ENCODE peak calls at places on chromosomes 4 and X, in five cellular contexts. D is endothelial cell of umbilical vein, K is GM13977, E is right atrium auricular region, T is AG09319. C is an unnamed sample.

GRCh38 chr4:76806336-76806735 is 91.6 kb downstream of the SOWAHB start:
- DNase-seq in T (no peak), K (no peak), D (no peak), E (no peak), C (no peak)

GRCh38 chr4:153218961-153219360 is 14.7 kb downstream of the TRIM2 start:
- DNase-seq in K (no peak), D (no peak), E (no peak), T (no peak), C (no peak)

GRCh38 chr4:56123051-56123450 is 174.3 kb downstream of the CEP135 start:
- DNase-seq in D (no peak), K (no peak), E (no peak), T (no peak), C (no peak)

GRCh38 chrX:10111364-10112148 is 45.2 kb upstream of the CLCN4 start:
- DNase-seq in E (no peak), K (peak; percentile 70), D (peak; percentile 17), T (no peak), C (peak; percentile 56)

GRCh38 chr4:190020790-190021717 is 6.0 kb downstream of the FRG2 start:
- DNase-seq in K (peak; percentile 45), D (no peak), T (no peak), E (no peak), C (peak; percentile 57)

GRCh38 chr4:162162672-162163071 is 1.1 kb downstream of the FSTL5 start:
- DNase-seq in E (no peak), D (no peak), T (no peak), K (no peak), C (no peak)

GRCh38 chrX:41468647-41469323 is 21.6 kb downstream of the NYX start:
- DNase-seq in D (no peak), E (no peak), K (no peak), T (no peak), C (no peak)

GRCh38 chr4:57193164-57193810 is 83.1 kb upstream of the IGFBP7 start:
- DNase-seq in E (no peak), D (no peak), K (no peak), T (no peak), C (no peak)

GRCh38 chr4:48914311-48914710 is 7.7 kb upstream of the OCIAD2 start:
- DNase-seq in T (no peak), K (no peak), E (no peak), D (no peak), C (no peak)

GRCh38 chr4:38565271-38566199 is 98.5 kb upstream of the KLF3 start:
- DNase-seq in E (no peak), D (no peak), T (peak; percentile 28), K (no peak), C (no peak)

GRCh38 chr4:636628-636950 is 11.2 kb downstream of the PDE6B start:
- DNase-seq in K (no peak), T (no peak), E (no peak), D (no peak), C (no peak)

GRCh38 chr4:52841707-52842456 is 20.2 kb upstream of the RASL11B start:
- DNase-seq in K (no peak), D (peak; percentile 3), E (no peak), T (no peak), C (no peak)

GRCh38 chrX:45266456-45266855 is 65.8 kb upstream of the DIPK2B start:
- DNase-seq in T (no peak), D (peak; percentile 24), E (no peak), K (no peak), C (no peak)

GRCh38 chr4:15695240-15695699 is 7.6 kb upstream of the BST1 start:
- DNase-seq in K (no peak), D (peak; percentile 43), E (no peak), T (peak; percentile 73), C (no peak)

GRCh38 chr4:86497131-86497530 is 97.0 kb upstream of the PTPN13 start:
- DNase-seq in T (no peak), E (no peak), K (no peak), D (no peak), C (no peak)

GRCh38 chrX:135384161-135384836 is 37.4 kb upstream of the SMIM10L2A start:
- DNase-seq in K (no peak), D (no peak), T (no peak), E (no peak), C (no peak)

GRCh38 chr4:111435986-111436744 is 709.1 kb upstream of the FAM241A start:
- DNase-seq in D (no peak), E (no peak), T (no peak), K (no peak), C (no peak)

GRCh38 chr4:145762719-145763118 is 82.8 kb downstream of the C4orf51 start:
- DNase-seq in D (no peak), K (no peak), E (no peak), T (no peak), C (no peak)

GRCh38 chrX:153669174-153669890 is 4.3 kb downstream of the PNCK start:
- DNase-seq in T (no peak), D (no peak), K (peak; percentile 76), E (no peak), C (peak; percentile 76)

GRCh38 chrX:13091111-13091765 is 46.8 kb upstream of the FAM9C start:
- DNase-seq in K (no peak), T (no peak), D (no peak), E (no peak), C (peak; percentile 9)

GRCh38 chr4:4216668-4217067 is 10.1 kb downstream of the OTOP1 start:
- DNase-seq in D (no peak), T (peak; percentile 5), E (no peak), K (no peak), C (no peak)

GRCh38 chrX:56564921-56565861 is 1.8 kb downstream of the UBQLN2 start:
- DNase-seq in D (no peak), E (no peak), T (no peak), K (no peak), C (no peak)

GRCh38 chr4:53192017-53192416 is 173.8 kb downstream of the SCFD2 start:
- DNase-seq in D (no peak), E (no peak), T (no peak), K (no peak), C (no peak)

GRCh38 chr4:30718889-30719252 is 1.3 kb upstream of the PCDH7 start:
- DNase-seq in K (peak; percentile 13), E (no peak), T (no peak), D (peak; percentile 60), C (peak; percentile 23)

GRCh38 chrX:131081772-131082755 is 23.9 kb downstream of the ARHGAP36 start:
- DNase-seq in E (no peak), D (no peak), K (peak; percentile 10), T (no peak), C (no peak)

DNA sequence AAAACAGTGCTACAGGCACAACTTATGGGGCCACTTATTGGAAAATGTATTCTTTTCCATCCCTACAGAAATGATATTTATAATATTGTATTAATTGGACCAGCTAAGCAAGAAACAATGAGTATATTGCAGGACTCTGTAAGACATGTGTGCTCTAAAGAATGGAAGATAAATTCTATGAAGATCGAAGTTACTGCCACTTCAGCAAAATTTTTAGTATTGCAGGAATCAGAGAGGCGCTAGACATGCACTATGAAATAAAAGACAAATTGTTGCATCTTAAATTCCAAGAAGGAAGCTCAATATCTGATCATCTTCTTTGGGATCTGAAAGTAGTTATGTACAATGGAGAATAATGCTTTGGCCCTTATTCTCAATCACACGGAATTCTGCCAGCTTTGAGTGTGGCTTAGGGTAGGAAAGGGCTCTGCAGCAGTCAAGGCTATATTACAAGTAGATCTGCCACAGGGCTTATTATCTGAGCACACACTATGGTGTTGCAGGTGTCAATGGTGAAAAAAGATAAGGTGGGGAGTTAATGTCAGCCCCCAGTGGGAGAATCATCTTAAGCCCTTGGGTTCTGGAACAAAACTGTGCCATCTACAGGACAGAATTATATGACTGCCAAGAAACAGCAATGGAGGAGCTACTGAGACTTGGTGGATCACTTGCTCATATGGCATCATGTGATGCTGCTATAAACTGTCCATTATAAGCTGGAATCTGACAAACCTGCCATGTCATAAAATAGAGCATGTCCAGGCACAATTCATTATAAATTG is 334.0 kb upstream of the NDST3 start:
- DNase-seq in E (no peak), D (no peak), K (peak; percentile 7), T (no peak), C (peak; percentile 4)
- TF ChIP-seq CTCF in E (no peak), D (no peak), K (peak; percentile 47), T (no peak), C (peak; percentile 24)

GRCh38 chr4:139902328-139903217 is 237.0 kb downstream of the MGST2 start:
- DNase-seq in T (no peak), K (no peak), D (no peak), E (no peak), C (no peak)
- TF ChIP-seq CTCF in T (no peak), K (no peak), D (no peak), E (no peak), C (no peak)

GRCh38 chr4:21411086-21411485 is 537.5 kb downstream of the KCNIP4 start:
- DNase-seq in T (no peak), D (no peak), K (no peak), E (no peak), C (no peak)

GRCh38 chr4:21413807-21414370 is 534.7 kb downstream of the KCNIP4 start:
- DNase-seq in E (no peak), K (no peak), T (no peak), D (no peak), C (no peak)

GRCh38 chr4:21415728-21416127 is 532.8 kb downstream of the KCNIP4 start:
- DNase-seq in D (no peak), T (no peak), E (no peak), K (no peak), C (no peak)

GRCh38 chr4:21410372-21410771 is 538.2 kb downstream of the KCNIP4 start:
- DNase-seq in T (no peak), D (no peak), E (no peak), K (no peak), C (no peak)
- TF ChIP-seq CTCF in T (no peak), D (no peak), E (no peak), K (no peak), C (no peak)

DNA sequence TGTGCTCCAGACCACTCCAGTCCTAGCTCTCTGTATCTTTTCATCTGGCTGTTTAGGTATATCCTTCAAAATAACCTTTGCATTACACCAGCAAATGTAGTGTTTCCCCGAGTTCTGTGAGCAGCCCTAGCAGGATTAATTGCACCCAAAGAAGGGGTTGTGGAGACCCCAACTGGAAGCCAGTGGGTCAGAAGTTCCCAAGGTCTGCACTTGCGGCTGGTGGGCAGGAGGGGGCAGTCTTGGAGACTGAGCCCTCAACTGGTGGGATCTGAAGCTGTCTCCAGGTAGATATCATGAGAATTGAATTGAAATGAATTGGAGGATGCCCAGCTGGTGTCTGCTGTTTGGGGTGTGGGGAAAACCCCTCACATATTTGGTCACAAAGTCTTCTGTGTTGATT is 1485.3 kb upstream of the TENM3 start:
- DNase-seq in D (no peak), K (no peak), T (no peak), E (no peak), C (no peak)
- TF ChIP-seq CTCF in D (no peak), K (no peak), T (no peak), E (no peak), C (no peak)

GRCh38 chr4:129929052-129929451 is 833.1 kb downstream of the C4orf33 start:
- DNase-seq in T (no peak), D (peak; percentile 5), E (no peak), K (no peak), C (no peak)

GRCh38 chr4:129929984-129930383 is 834.0 kb downstream of the C4orf33 start:
- DNase-seq in E (no peak), K (no peak), T (no peak), D (no peak), C (no peak)

GRCh38 chr4:129926936-129927335 is 831.0 kb downstream of the C4orf33 start:
- DNase-seq in T (no peak), K (no peak), E (no peak), D (peak; percentile 7), C (no peak)
- TF ChIP-seq CTCF in T (no peak), K (peak; percentile 10), E (peak; percentile 18), D (no peak), C (no peak)

GRCh38 chrX:102808336-102808735 is 87.8 kb downstream of the GPRASP3 start:
- DNase-seq in T (no peak), K (no peak), E (no peak), D (no peak), C (no peak)
- TF ChIP-seq CTCF in T (no peak), K (no peak), E (no peak), D (no peak), C (no peak)